ENCODE peak calls at places on chromosomes 11 and 22, in eight cellular contexts. T, H, N, D, U, A, X and K are unnamed samples. For H3K27me3, the result is how much of the 10 kb centered on the place peaks cover.

GRCh38 chr11:17747131-17747955 is 12.8 kb downstream of the KCNC1 start:
- DNase-seq in T (no peak), H (no peak), N (no peak), D (no peak), U (no peak), A (no peak), X (no peak), K (no peak)

GRCh38 chr22:48100685-48101417 is 1338.4 kb downstream of the TBC1D22A start:
- DNase-seq in T (no peak), H (no peak), N (no peak), D (no peak), U (no peak), A (no peak), X (no peak), K (no peak)

GRCh38 chr11:24386551-24387404 is 110.1 kb upstream of the LUZP2 start:
- DNase-seq in T (peak), H (no peak), N (no peak), D (no peak), U (peak), A (no peak), X (no peak), K (peak)

GRCh38 chr22:23925020-23925606 is 30.9 kb downstream of the MIF start:
- DNase-seq in T (no peak), H (no peak), N (no peak), D (no peak), U (no peak), A (no peak), X (no peak), K (no peak)

GRCh38 chr11:112525270-112525669 is 264.6 kb upstream of the PLET1 start:
- DNase-seq in T (peak), H (no peak), N (no peak), D (no peak), U (no peak), A (no peak), X (no peak), K (peak)

GRCh38 chr22:19631899-19632670 is 82.2 kb upstream of the SEPTIN5 start:
- DNase-seq in T (peak), H (no peak), N (no peak), D (no peak), U (peak), A (no peak), X (no peak), K (peak)

GRCh38 chr22:22513619-22514018 is 5.1 kb upstream of the ZNF280B start:
- DNase-seq in T (no peak), H (no peak), N (no peak), D (no peak), U (no peak), A (no peak), X (no peak), K (no peak)

GRCh38 chr11:73361953-73362776 is 14.0 kb upstream of the RELT start:
- DNase-seq in T (no peak), H (no peak), N (no peak), D (no peak), U (no peak), A (no peak), X (no peak), K (no peak)

GRCh38 chr11:73399159-73400090 is 23.2 kb downstream of the RELT start:
- DNase-seq in T (no peak), H (no peak), N (no peak), D (no peak), U (peak), A (no peak), X (no peak), K (peak)

GRCh38 chr11:62171261-62171723 is 18.7 kb upstream of the SCGB1D1 start:
- DNase-seq in T (peak), H (peak), N (peak), D (peak), U (peak), A (peak), X (peak), K (peak)

GRCh38 chr11:92380882-92381281 is 156.3 kb downstream of the FAT3 start:
- DNase-seq in T (no peak), H (no peak), N (no peak), D (no peak), U (peak), A (peak), X (no peak), K (peak)

GRCh38 chr11:129372609-129373488 is 2.8 kb upstream of the BARX2 start:
- DNase-seq in T (peak), H (no peak), N (no peak), D (no peak), U (no peak), A (no peak), X (no peak), K (peak)
- H3K27me3 ChIP-seq in T (half or more), H (under half), N (under half), D (half or more), U (half or more), A (half or more), X (under half), K (half or more)

GRCh38 chr11:1638344-1638743 is 8.8 kb downstream of the KRTAP5-5 start:
- DNase-seq in T (no peak), H (no peak), N (no peak), D (no peak), U (no peak), A (no peak), X (no peak), K (no peak)

GRCh38 chr11:1639102-1639620 is 9.6 kb downstream of the KRTAP5-5 start:
- DNase-seq in T (no peak), H (no peak), N (no peak), D (peak), U (no peak), A (no peak), X (no peak), K (no peak)

GRCh38 chr11:1641096-1641495 is 11.5 kb downstream of the KRTAP5-5 start:
- DNase-seq in T (no peak), H (no peak), N (no peak), D (no peak), U (no peak), A (no peak), X (no peak), K (no peak)

GRCh38 chr11:1639666-1640065 is 10.1 kb downstream of the KRTAP5-5 start:
- DNase-seq in T (no peak), H (no peak), N (no peak), D (no peak), U (no peak), A (no peak), X (no peak), K (no peak)

GRCh38 chr11:1640076-1640946 is 10.7 kb downstream of the KRTAP5-5 start:
- DNase-seq in T (peak), H (no peak), N (no peak), D (no peak), U (no peak), A (no peak), X (peak), K (peak)
- H3K27me3 ChIP-seq in T (under half), H (under half), N (under half), D (half or more), U (half or more), A (under half), X (under half), K (under half)

GRCh38 chr11:19352072-19352735 is 111.5 kb upstream of the E2F8 start:
- DNase-seq in T (no peak), H (no peak), N (no peak), D (no peak), U (no peak), A (no peak), X (no peak), K (no peak)

GRCh38 chr11:19359425-19360000 is 118.8 kb upstream of the E2F8 start:
- DNase-seq in T (peak), H (no peak), N (no peak), D (no peak), U (peak), A (no peak), X (no peak), K (peak)

GRCh38 chr11:19353287-19353686 is 112.5 kb upstream of the E2F8 start:
- DNase-seq in T (no peak), H (no peak), N (no peak), D (no peak), U (no peak), A (no peak), X (no peak), K (no peak)

GRCh38 chr11:19352736-19353110 is 112.0 kb upstream of the E2F8 start:
- DNase-seq in T (no peak), H (no peak), N (no peak), D (no peak), U (no peak), A (no peak), X (no peak), K (no peak)

GRCh38 chr11:19355601-19356000 is 114.9 kb upstream of the E2F8 start:
- DNase-seq in T (no peak), H (no peak), N (no peak), D (no peak), U (no peak), A (no peak), X (no peak), K (peak)
- H3K27me3 ChIP-seq in T (half or more), H (under half), N (under half), D (under half), U (under half), A (under half), X (under half), K (under half)

DNA sequence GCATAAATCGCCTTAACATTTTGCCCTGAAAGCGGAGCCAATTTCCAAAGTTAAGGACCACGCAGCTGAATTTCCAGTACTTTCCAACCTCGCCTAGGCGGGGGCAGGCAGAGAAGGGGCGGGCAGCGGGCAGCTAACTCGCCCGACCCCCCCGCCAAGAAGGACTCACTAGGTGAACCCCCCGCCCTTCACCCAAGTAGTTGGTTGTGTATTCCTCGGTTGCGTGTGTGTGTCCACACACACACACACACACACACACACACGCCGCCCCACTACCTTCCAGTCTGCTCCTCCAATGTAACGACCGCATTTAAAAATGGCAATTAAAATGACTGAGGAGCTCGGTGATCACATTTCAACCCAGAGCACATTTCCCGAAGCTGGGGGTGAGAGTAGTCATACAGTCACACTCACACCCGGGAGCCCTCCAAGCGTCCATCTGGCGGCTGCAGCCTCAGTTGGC is 1.4 kb downstream of the TENM4 start:
- DNase-seq in T (peak), H (no peak), N (no peak), D (no peak), U (peak), A (no peak), X (no peak), K (peak)
- H3K27me3 ChIP-seq in T (half or more), H (under half), N (under half), D (half or more), U (under half), A (under half), X (under half), K (half or more)

GRCh38 chr11:1547467-1548098 is 24.5 kb downstream of the DUSP8 start:
- DNase-seq in T (no peak), H (no peak), N (no peak), D (no peak), U (no peak), A (no peak), X (no peak), K (no peak)

GRCh38 chr11:1546536-1547466 is 25.3 kb downstream of the DUSP8 start:
- DNase-seq in T (peak), H (no peak), N (no peak), D (no peak), U (peak), A (no peak), X (peak), K (peak)

GRCh38 chr11:1546077-1546535 is 26.0 kb downstream of the DUSP8 start:
- DNase-seq in T (no peak), H (no peak), N (no peak), D (no peak), U (no peak), A (no peak), X (no peak), K (no peak)

GRCh38 chr11:1549355-1550330 is 22.4 kb downstream of the DUSP8 start:
- DNase-seq in T (no peak), H (no peak), N (no peak), D (no peak), U (no peak), A (no peak), X (no peak), K (no peak)

DNA sequence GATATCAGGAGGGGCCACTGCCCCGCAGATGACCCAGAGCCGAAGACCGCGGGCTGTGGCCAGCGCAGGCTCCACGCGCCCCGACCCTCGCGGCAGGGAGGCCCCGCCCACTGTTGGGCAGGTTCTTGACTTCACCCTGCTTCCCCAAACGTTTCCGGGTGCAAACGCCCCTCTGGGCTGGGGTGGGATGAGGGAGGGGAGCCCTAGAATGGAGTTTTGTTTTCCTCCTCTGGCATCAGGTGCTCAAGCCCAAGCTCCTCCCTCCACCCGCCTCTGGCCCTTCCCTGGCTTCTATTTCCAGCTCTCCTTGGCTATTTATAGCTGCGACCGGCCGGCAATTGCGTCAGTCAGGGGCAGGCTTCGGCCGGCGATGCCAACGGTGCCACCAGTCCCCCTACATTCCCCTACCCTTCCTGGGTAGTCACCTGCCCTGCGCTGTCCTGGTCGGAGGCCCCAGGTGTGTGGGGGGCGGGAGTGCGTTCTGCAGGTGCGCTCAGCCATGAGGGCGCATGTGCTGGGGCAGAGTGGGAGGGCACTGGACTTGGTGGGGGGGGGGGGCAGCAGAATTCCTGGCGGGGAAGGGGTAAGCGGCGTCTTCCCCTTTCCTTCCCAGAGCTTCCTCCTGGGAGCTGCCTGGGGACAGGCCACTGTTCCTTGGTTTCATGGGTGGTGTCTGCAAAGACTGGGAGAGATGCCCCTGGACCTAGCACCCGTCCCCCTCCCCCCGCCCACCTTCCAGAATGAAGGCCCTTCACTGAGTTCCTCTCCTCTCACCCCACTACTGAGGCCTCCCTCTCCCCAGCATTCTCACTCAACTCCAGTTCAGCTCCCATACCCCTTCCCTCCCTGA is 23.6 kb downstream of the DUSP8 start:
- DNase-seq in T (peak), H (no peak), N (peak), D (peak), U (peak), A (no peak), X (no peak), K (peak)
- H3K27me3 ChIP-seq in T (half or more), H (under half), N (under half), D (under half), U (under half), A (half or more), X (under half), K (under half)

GRCh38 chr22:38454361-38455062 is 487 bp downstream of the KCNJ4 start:
- DNase-seq in T (no peak), H (no peak), N (no peak), D (no peak), U (no peak), A (no peak), X (peak), K (peak)

GRCh38 chr22:38455063-38455529 is at the start of gene KCNJ4:
- DNase-seq in T (no peak), H (no peak), N (no peak), D (no peak), U (no peak), A (no peak), X (no peak), K (no peak)

GRCh38 chr22:38456272-38456837 is 1.4 kb upstream of the KCNJ4 start:
- DNase-seq in T (no peak), H (no peak), N (no peak), D (no peak), U (no peak), A (no peak), X (no peak), K (no peak)

GRCh38 chr22:38456841-38457699 is 2.1 kb upstream of the KCNJ4 start:
- DNase-seq in T (no peak), H (no peak), N (no peak), D (no peak), U (no peak), A (no peak), X (no peak), K (no peak)

DNA sequence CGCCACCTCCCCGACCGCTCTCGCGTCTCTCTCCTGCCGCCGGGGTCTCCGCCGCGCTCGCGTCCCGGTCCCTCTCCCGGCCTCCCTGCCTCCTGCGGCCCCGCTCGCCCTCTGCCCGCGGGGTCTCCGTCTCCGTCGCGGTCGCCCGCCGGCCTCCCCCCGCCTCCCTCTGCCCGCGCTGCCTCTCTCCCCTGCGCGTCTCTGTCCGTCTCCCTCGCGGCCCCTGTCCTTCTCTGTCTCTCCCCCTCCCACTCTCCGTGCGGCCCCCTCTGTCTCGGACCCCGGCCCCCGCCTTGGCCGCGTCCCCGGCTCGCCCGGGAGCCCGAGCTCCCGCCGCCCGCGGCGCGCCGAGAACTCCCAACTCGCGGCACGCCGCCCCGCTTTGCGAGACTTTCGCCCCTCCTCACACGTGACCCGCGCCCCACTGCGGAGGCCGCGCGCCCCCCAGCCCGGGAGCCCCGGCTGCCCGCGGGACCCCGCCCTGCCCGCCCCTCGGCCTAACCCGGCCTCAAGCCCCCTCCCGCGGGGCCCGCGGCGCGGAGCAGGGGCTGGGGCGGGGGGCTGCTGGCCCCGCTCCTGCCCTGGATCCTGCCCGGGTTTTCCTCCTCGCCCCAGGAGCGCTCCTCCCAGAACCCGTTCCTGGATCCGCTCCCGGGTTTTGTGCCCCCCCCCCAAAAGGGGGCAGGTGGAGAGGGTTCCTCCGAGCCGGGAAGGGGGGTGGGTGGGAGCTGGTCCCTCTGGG is 702 bp upstream of the KCNJ4 start:
- DNase-seq in T (peak), H (no peak), N (no peak), D (no peak), U (peak), A (no peak), X (no peak), K (no peak)
- H3K27me3 ChIP-seq in T (half or more), H (under half), N (under half), D (half or more), U (half or more), A (half or more), X (under half), K (half or more)

DNA sequence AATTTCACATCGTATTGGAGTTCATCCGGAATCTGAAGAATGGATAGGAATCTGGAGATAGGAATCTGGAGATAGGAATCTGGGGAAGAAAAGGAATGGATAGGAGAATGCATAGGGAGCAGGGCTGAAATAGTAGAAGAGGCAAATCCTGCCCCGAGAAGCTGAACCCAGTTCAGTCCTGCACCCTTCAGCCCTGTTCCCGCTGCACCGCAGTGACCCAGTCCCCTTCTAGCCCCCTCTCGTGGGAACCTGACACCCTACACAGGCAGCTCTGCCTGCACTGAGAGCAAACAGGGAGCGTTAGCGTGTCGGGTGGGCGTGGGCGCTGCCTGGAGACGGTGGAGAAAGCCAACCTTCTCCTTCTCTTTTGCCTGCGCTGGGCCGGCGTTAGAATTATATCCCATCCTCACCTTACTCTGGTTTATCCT is 1.1 kb upstream of the CCKBR start:
- DNase-seq in T (peak), H (no peak), N (no peak), D (no peak), U (no peak), A (no peak), X (no peak), K (peak)
- H3K27me3 ChIP-seq in T (half or more), H (half or more), N (under half), D (half or more), U (half or more), A (under half), X (under half), K (half or more)

GRCh38 chr22:49196046-49196511 is 631.6 kb downstream of the BRD1 start:
- DNase-seq in T (no peak), H (no peak), N (no peak), D (no peak), U (no peak), A (no peak), X (no peak), K (no peak)

GRCh38 chr22:49197500-49197899 is 630.2 kb downstream of the BRD1 start:
- DNase-seq in T (no peak), H (no peak), N (no peak), D (no peak), U (no peak), A (no peak), X (no peak), K (no peak)

GRCh38 chr22:49193348-49193747 is 634.3 kb downstream of the BRD1 start:
- DNase-seq in T (no peak), H (no peak), N (no peak), D (peak), U (no peak), A (no peak), X (no peak), K (no peak)

GRCh38 chr22:49193901-49194465 is 633.7 kb downstream of the BRD1 start:
- DNase-seq in T (no peak), H (no peak), N (no peak), D (no peak), U (no peak), A (no peak), X (no peak), K (no peak)

DNA sequence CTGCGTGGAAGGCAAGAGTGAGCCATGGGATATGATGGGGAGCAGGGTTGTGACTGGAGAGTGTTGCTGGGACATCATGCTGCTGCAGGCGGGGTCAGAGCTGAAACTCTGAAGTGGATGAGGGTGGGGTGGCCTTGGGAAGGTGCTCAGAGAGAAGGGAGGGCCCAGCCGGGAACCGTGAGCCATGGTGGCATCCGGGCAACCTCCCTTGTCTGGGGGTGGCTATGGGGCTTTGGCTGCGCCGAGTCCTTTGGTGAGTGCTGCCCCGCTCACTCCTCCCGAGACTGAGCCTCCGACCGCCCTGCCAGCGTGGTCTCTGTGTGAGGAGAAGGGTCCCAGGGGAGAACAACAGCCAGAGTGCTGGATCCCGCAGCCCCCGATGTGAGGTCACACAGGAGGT is 632.0 kb downstream of the BRD1 start:
- DNase-seq in T (no peak), H (no peak), N (no peak), D (no peak), U (no peak), A (no peak), X (no peak), K (no peak)
- H3K27me3 ChIP-seq in T (under half), H (under half), N (under half), D (under half), U (under half), A (under half), X (under half), K (under half)